ENCODE peak calls at places on chromosomes 16 and 17, in six cellular contexts. C is psoas muscle, F is fibroblast of pulmonary artery, O is DND-41, D is astrocyte of the spinal cord, X is Peyer's patch. R is an unnamed sample.

GRCh38 chr17:29119265-29119664 is 60.9 kb downstream of the MYO18A start:
- DNase-seq in C (no peak), F (no peak), X (no peak), O (no peak), D (no peak), R (no peak)

GRCh38 chr16:65509172-65509571 is 387.3 kb upstream of the CDH11 start:
- DNase-seq in C (no peak), D (no peak), F (no peak), X (no peak), O (no peak), R (no peak)

GRCh38 chr16:82061861-82062525 is 26.9 kb downstream of the HSD17B2 start:
- DNase-seq in F (peak), C (no peak), X (peak), O (no peak), D (peak), R (peak)

GRCh38 chr17:61384384-61385090 is 15.1 kb upstream of the TBX2 start:
- DNase-seq in C (no peak), F (no peak), X (no peak), D (no peak), O (no peak), R (no peak)

GRCh38 chr17:31390748-31391495 is 553 bp upstream of the RAB11FIP4 start:
- DNase-seq in C (no peak), F (no peak), X (peak), D (no peak), O (no peak), R (no peak)

GRCh38 chr16:64250866-64251265 is 871.0 kb downstream of the CDH11 start:
- DNase-seq in C (no peak), X (no peak), F (peak), O (no peak), D (peak), R (no peak)

GRCh38 chr16:28264656-28265055 is 27.7 kb upstream of the SBK1 start:
- DNase-seq in X (no peak), D (no peak), F (peak), C (peak), O (no peak), R (no peak)

GRCh38 chr17:67212716-67213417 is 32.1 kb downstream of the HELZ start:
- DNase-seq in D (peak), C (no peak), X (no peak), O (no peak), F (peak), R (no peak)

GRCh38 chr16:15672514-15673167 is 22.6 kb downstream of the NDE1 start:
- DNase-seq in C (peak), X (peak), O (peak), F (peak), D (peak), R (peak)

GRCh38 chr17:58993322-58993721 is 113.4 kb downstream of the TRIM37 start:
- DNase-seq in X (peak), D (no peak), C (no peak), O (no peak), F (no peak), R (no peak)

GRCh38 chr17:5286846-5287245 is 4.8 kb downstream of the RABEP1 start:
- DNase-seq in D (no peak), X (no peak), O (no peak), C (no peak), F (no peak), R (no peak)

GRCh38 chr17:4908301-4908700 is 5.4 kb upstream of the CHRNE start:
- DNase-seq in C (no peak), D (peak), O (no peak), X (no peak), F (no peak), R (peak)

GRCh38 chr17:35766903-35767510 is 6.3 kb downstream of the C17orf50 start:
- DNase-seq in O (peak), X (peak), C (no peak), F (peak), D (peak), R (peak)

GRCh38 chr17:13244511-13244910 is 226.7 kb upstream of the ELAC2 start:
- DNase-seq in D (no peak), F (no peak), X (no peak), C (peak), O (no peak), R (no peak)

GRCh38 chr17:49363251-49363650 is 1.2 kb upstream of the ZNF652 start:
- DNase-seq in F (no peak), X (peak), D (no peak), C (no peak), O (no peak), R (no peak)

GRCh38 chr16:31874354-31875111 is 926 bp downstream of the ZNF267 start:
- DNase-seq in X (peak), F (peak), C (no peak), O (no peak), D (peak), R (peak)

GRCh38 chr16:75096730-75097129 is 19.9 kb downstream of the LDHD start:
- DNase-seq in D (peak), F (no peak), O (no peak), C (no peak), X (no peak), R (no peak)

GRCh38 chr17:6048486-6048885 is 21.7 kb upstream of the WSCD1 start:
- DNase-seq in X (no peak), O (no peak), F (no peak), C (no peak), D (no peak), R (no peak)

GRCh38 chr17:17836818-17837379 is at the start of gene SREBF1:
- DNase-seq in C (peak), F (peak), O (peak), D (peak), X (peak), R (peak)

GRCh38 chr16:88561485-88562369 is 8.5 kb upstream of the ZC3H18 start:
- DNase-seq in O (peak), X (peak), C (peak), D (peak), F (peak), R (peak)

GRCh38 chr16:67842509-67843342 is 606 bp downstream of the THAP11 start:
- DNase-seq in O (peak), X (peak), C (peak), D (peak), F (peak), R (peak)

GRCh38 chr16:11073407-11073806 is 129.0 kb downstream of the CLEC16A start:
- DNase-seq in F (no peak), C (no peak), O (no peak), D (no peak), X (no peak), R (no peak)

GRCh38 chr16:49725651-49726050 is 130.3 kb downstream of the ZNF423 start:
- DNase-seq in O (no peak), X (no peak), C (no peak), F (no peak), D (no peak), R (no peak)

GRCh38 chr16:54266363-54266955 is 20.1 kb downstream of the IRX3 start:
- DNase-seq in O (no peak), X (peak), C (no peak), D (no peak), F (peak), R (no peak)

GRCh38 chr16:81928975-81929374 is 82.3 kb downstream of the SDR42E1 start:
- DNase-seq in O (no peak), D (no peak), C (no peak), X (no peak), F (no peak), R (peak)

GRCh38 chr17:75059369-75060345 is 12.6 kb downstream of the KCTD2 start:
- DNase-seq in O (no peak), D (peak), F (peak), X (no peak), C (no peak), R (no peak)

GRCh38 chr16:23987443-23987842 is 151.7 kb downstream of the PRKCB start:
- DNase-seq in D (no peak), C (no peak), F (no peak), O (no peak), X (no peak), R (peak)

GRCh38 chr17:51435641-51436091 is 175.3 kb downstream of the UTP18 start:
- DNase-seq in F (peak), C (peak), D (no peak), O (peak), X (peak), R (peak)

GRCh38 chr17:52036416-52036815 is 122.1 kb downstream of the CA10 start:
- DNase-seq in X (no peak), D (no peak), F (no peak), C (no peak), O (no peak), R (no peak)

GRCh38 chr17:47873200-47874090 is 22.5 kb upstream of the SP6 start:
- DNase-seq in O (no peak), F (no peak), C (no peak), X (no peak), D (no peak), R (no peak)

GRCh38 chr17:77999413-78000173 is 41.1 kb downstream of the TNRC6C start:
- DNase-seq in C (no peak), O (no peak), F (peak), X (no peak), D (peak), R (peak)

GRCh38 chr16:77825196-77825595 is 36.8 kb downstream of the VAT1L start:
- DNase-seq in D (no peak), O (no peak), X (no peak), F (no peak), C (no peak), R (no peak)

DNA sequence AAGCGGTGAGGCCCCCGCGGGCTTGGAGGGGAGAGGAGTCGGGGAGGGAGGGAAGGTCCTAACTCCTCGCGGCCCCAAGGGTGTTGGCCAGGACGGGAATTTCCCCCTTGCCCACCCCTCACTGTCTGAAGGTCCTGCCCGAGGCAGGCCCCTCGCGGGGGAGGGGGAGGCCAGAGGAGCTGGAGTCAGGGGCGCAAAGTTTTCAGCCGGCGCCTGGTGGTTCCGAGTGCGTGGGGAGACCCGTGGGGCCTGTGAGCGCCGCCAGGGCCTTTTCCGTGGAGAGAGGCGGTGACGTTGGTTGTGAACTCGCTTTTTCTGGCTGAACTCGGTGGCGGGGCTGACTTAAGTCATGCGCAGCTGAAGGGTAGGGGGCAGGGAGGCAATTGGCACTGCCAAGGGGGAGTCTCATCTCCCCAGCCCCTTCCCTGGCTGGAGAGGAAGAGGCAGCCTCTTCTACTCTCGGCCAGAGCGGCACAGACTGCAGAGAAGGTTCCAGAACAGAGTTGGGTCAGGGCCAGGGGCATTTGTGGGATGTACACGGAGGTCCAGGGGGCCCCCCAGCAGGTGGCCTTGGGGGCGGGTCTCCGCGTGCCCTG is 1.5 kb downstream of the CACNA1H start:
- DNase-seq in F (no peak), O (no peak), X (no peak), C (no peak), D (no peak), R (no peak)
- TF ChIP-seq CTCF in F (no peak), O (no peak), X (no peak), C (no peak), D (no peak), R (no peak)

GRCh38 chr16:72530434-72530833 is 358.5 kb upstream of the PMFBP1 start:
- DNase-seq in C (no peak), D (peak), O (no peak), F (peak), X (no peak), R (no peak)
- TF ChIP-seq CTCF in C (no peak), D (peak), O (no peak), F (peak), X (no peak), R (no peak)

GRCh38 chr17:27568811-27569210 is 62.2 kb upstream of the LGALS9 start:
- DNase-seq in O (no peak), C (no peak), D (no peak), X (no peak), F (no peak), R (no peak)

GRCh38 chr17:27569257-27569722 is 61.7 kb upstream of the LGALS9 start:
- DNase-seq in O (peak), C (peak), F (no peak), X (peak), D (no peak), R (peak)

GRCh38 chr17:27566673-27567562 is 64.1 kb upstream of the LGALS9 start:
- DNase-seq in C (no peak), X (no peak), D (no peak), F (peak), O (no peak), R (no peak)

GRCh38 chr17:27567563-27567859 is 63.5 kb upstream of the LGALS9 start:
- DNase-seq in C (no peak), O (no peak), D (no peak), F (no peak), X (peak), R (no peak)

GRCh38 chr17:27568216-27568615 is 62.8 kb upstream of the LGALS9 start:
- DNase-seq in O (no peak), D (no peak), X (no peak), C (no peak), F (no peak), R (no peak)
- TF ChIP-seq CTCF in O (no peak), D (no peak), X (no peak), C (no peak), F (no peak), R (no peak)

GRCh38 chr17:76887809-76888208 is 19.6 kb downstream of the MGAT5B start:
- DNase-seq in C (no peak), D (no peak), X (no peak), O (no peak), F (no peak), R (peak)
- TF ChIP-seq CTCF in C (no peak), D (peak), X (no peak), O (peak), F (peak), R (no peak)

GRCh38 chr16:25012525-25012991 is 2.6 kb downstream of the ARHGAP17 start:
- DNase-seq in D (peak), X (peak), F (peak), O (no peak), C (no peak), R (peak)

GRCh38 chr16:25013049-25013448 is 2.1 kb downstream of the ARHGAP17 start:
- DNase-seq in C (no peak), X (peak), D (no peak), F (no peak), O (no peak), R (no peak)

GRCh38 chr16:25013751-25014499 is 1.2 kb downstream of the ARHGAP17 start:
- DNase-seq in D (no peak), F (no peak), X (no peak), O (no peak), C (no peak), R (no peak)

GRCh38 chr16:25011891-25012499 is 3.2 kb downstream of the ARHGAP17 start:
- DNase-seq in O (no peak), C (no peak), D (no peak), F (no peak), X (peak), R (no peak)

DNA sequence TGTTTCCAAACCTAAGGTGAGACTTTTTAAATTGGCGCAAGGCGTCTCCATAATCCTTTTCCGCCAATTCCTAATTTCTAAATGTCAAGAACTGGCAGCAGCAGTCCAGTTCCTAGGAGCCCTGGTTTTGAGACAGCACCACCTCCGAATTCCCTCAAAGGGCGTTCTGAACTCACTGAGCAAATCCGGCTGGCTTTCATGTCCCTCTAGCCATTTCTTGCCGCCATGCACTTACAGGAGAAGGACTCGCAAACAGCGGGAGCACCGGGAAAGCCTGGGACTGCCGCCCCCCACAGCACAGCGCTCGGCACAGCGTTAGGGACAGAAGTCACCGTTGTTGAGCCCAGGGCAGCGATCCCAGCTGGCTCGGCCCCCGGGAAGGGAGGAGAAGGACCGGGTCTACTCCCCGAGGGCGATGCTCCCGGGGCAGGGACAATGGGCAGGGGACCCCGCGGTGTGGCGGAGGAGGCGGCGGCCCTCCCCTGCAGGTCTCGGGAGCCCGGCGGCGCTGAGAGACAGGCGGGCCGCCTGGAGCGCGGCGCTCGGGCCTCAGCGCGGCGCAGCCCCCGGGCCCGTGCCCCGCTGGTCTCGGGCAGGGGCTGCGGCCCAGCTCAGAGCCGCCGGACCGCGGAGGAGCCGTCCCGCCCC is 545 bp downstream of the ARHGAP17 start:
- DNase-seq in F (peak), O (peak), X (peak), C (peak), D (peak), R (peak)
- TF ChIP-seq CTCF in F (no peak), O (peak), X (no peak), C (no peak), D (no peak), R (no peak)

GRCh38 chr17:81071761-81072741 is 37.1 kb downstream of the BAIAP2 start:
- DNase-seq in D (no peak), O (no peak), X (no peak), C (no peak), F (no peak), R (no peak)
- TF ChIP-seq CTCF in D (no peak), O (no peak), X (no peak), C (no peak), F (no peak), R (no peak)

GRCh38 chr16:85428899-85429775 is 184.0 kb upstream of the GSE1 start:
- DNase-seq in O (peak), C (peak), D (no peak), F (no peak), X (peak), R (peak)
- TF ChIP-seq CTCF in O (no peak), C (no peak), D (no peak), F (no peak), X (no peak), R (no peak)

GRCh38 chr16:684067-684794 is at the start of gene JMJD8:
- DNase-seq in O (peak), F (peak), D (peak), C (peak), X (peak), R (peak)

GRCh38 chr16:682493-683395 is 1.4 kb downstream of the JMJD8 start:
- DNase-seq in C (no peak), O (no peak), F (no peak), D (no peak), X (no peak), R (no peak)

GRCh38 chr16:681746-682427 is 1.7 kb downstream of the STUB1 start:
- DNase-seq in F (no peak), O (no peak), D (peak), X (no peak), C (no peak), R (no peak)

GRCh38 chr16:684961-685696 is 995 bp upstream of the JMJD8 start:
- DNase-seq in F (no peak), O (no peak), X (no peak), D (no peak), C (peak), R (no peak)

DNA sequence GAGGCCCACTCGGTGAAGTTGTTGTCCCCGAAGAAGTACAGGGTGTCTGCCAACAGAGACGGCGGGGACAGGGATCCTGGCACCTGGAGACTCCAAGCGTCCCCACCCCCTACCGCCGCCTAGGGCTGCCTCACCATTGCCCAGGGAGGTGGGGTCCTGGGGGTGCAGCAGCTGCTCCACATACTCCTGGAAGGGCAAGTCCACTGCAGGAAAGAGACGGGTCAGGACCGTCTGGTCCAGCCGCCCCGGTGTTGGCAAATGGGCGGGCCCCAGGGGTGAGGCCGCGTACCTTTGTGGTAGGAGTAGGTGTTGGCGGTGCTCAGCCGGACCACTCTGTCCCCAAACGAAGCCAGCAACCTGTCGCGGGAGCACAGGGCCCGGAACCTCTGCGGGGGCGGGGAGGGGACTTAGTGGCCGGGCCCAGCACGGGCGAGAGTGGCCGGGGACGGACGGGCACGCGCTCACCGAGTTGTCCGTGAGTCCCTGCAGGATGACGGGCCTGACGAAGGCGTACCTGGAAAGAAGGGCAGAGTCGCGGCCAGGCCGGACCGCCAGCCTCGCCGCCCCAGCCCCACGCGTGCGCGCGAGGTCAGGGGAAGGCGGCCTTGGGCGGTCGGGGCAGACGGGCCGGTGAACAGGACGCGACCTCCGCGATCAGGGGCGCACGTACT is 603 bp downstream of the JMJD8 start:
- DNase-seq in F (no peak), O (no peak), D (no peak), X (no peak), C (no peak), R (no peak)
- TF ChIP-seq CTCF in F (no peak), O (no peak), D (no peak), X (no peak), C (no peak), R (no peak)